ENCODE peak calls at places on chromosomes 7 and 10, in nine cellular contexts. K, P, A, U, C, F, B, X and D are unnamed samples. For H3K27me3, the result is how much of the 10 kb centered on the place peaks cover.

GRCh38 chr10:8183241-8183704 is 128.8 kb downstream of the GATA3 start:
- DNase-seq in K (no peak), P (no peak), A (no peak), U (no peak), C (no peak), F (no peak), B (peak), X (no peak), D (no peak)

GRCh38 chr10:35208536-35208935 is 81.9 kb downstream of the CREM start:
- DNase-seq in K (no peak), P (no peak), A (no peak), U (no peak), C (no peak), F (no peak), B (no peak), X (no peak), D (no peak)

GRCh38 chr7:38257350-38257677 is 16.1 kb downstream of the TARP start:
- DNase-seq in K (no peak), P (no peak), A (no peak), U (no peak), C (no peak), F (no peak), B (no peak), X (no peak), D (no peak)

GRCh38 chr10:96587255-96588059 is 645 bp upstream of the TM9SF3 start:
- DNase-seq in K (no peak), P (peak), A (peak), U (peak), C (peak), F (peak), B (no peak), X (peak), D (peak)

GRCh38 chr7:71733108-71733870 is 601.3 kb downstream of the GALNT17 start:
- DNase-seq in K (peak), P (peak), A (peak), U (peak), C (peak), F (peak), B (no peak), X (peak), D (peak)

GRCh38 chr10:117461766-117462423 is 80.7 kb upstream of the EMX2 start:
- DNase-seq in K (peak), P (no peak), A (peak), U (peak), C (no peak), F (peak), B (no peak), X (peak), D (peak)

GRCh38 chr10:44300666-44301649 is 83.9 kb downstream of the CXCL12 start:
- DNase-seq in K (no peak), P (no peak), A (peak), U (no peak), C (peak), F (no peak), B (peak), X (no peak), D (no peak)

GRCh38 chr7:22884911-22885823 is 62.5 kb upstream of the TOMM7 start:
- DNase-seq in K (no peak), P (no peak), A (no peak), U (no peak), C (no peak), F (no peak), B (peak), X (no peak), D (no peak)

GRCh38 chr7:157597562-157597961 is 260.8 kb downstream of the DNAJB6 start:
- DNase-seq in K (no peak), P (no peak), A (no peak), U (no peak), C (no peak), F (no peak), B (no peak), X (no peak), D (no peak)

GRCh38 chr7:29202651-29203069 is 8.1 kb downstream of the CHN2 start:
- DNase-seq in K (no peak), P (no peak), A (no peak), U (no peak), C (no peak), F (no peak), B (no peak), X (no peak), D (no peak)

GRCh38 chr10:24315211-24315610 is 106.3 kb downstream of the KIAA1217 start:
- DNase-seq in K (no peak), P (no peak), A (no peak), U (no peak), C (no peak), F (no peak), B (no peak), X (no peak), D (no peak)

GRCh38 chr7:33563010-33563409 is 342.3 kb upstream of the BMPER start:
- DNase-seq in K (no peak), P (no peak), A (no peak), U (no peak), C (no peak), F (no peak), B (no peak), X (no peak), D (no peak)

GRCh38 chr7:42763137-42763551 is 148.7 kb downstream of the C7orf25 start:
- DNase-seq in K (no peak), P (no peak), A (no peak), U (no peak), C (no peak), F (no peak), B (no peak), X (no peak), D (no peak)

GRCh38 chr10:116044722-116045374 is 228.2 kb downstream of the GFRA1 start:
- DNase-seq in K (no peak), P (no peak), A (no peak), U (no peak), C (no peak), F (no peak), B (no peak), X (no peak), D (no peak)

GRCh38 chr10:129715805-129716785 is 248.0 kb downstream of the EBF3 start:
- DNase-seq in K (no peak), P (no peak), A (no peak), U (no peak), C (no peak), F (no peak), B (no peak), X (no peak), D (no peak)

GRCh38 chr10:84194424-84195043 is at the start of gene CDHR1:
- DNase-seq in K (peak), P (peak), A (no peak), U (no peak), C (no peak), F (no peak), B (no peak), X (no peak), D (no peak)

GRCh38 chr7:1387261-1387660 is 72.0 kb downstream of the MICALL2 start:
- DNase-seq in K (no peak), P (no peak), A (no peak), U (no peak), C (no peak), F (no peak), B (no peak), X (no peak), D (no peak)

GRCh38 chr7:67484244-67484751 is 487.7 kb downstream of the TYW1 start:
- DNase-seq in K (no peak), P (peak), A (peak), U (peak), C (peak), F (peak), B (no peak), X (no peak), D (peak)

GRCh38 chr10:109773818-109774440 is 149.4 kb downstream of the XPNPEP1 start:
- DNase-seq in K (no peak), P (peak), A (peak), U (peak), C (no peak), F (no peak), B (no peak), X (no peak), D (no peak)

GRCh38 chr10:29980084-29980483 is 79.3 kb downstream of the JCAD start:
- DNase-seq in K (no peak), P (no peak), A (no peak), U (no peak), C (peak), F (no peak), B (no peak), X (no peak), D (no peak)

GRCh38 chr7:32890553-32891045 is 961 bp downstream of the KBTBD2 start:
- DNase-seq in K (no peak), P (peak), A (peak), U (no peak), C (no peak), F (no peak), B (peak), X (no peak), D (peak)

GRCh38 chr7:158371856-158372255 is 215.8 kb downstream of the PTPRN2 start:
- DNase-seq in K (no peak), P (no peak), A (no peak), U (no peak), C (no peak), F (no peak), B (no peak), X (no peak), D (no peak)

GRCh38 chr10:99487125-99487524 is 45.6 kb upstream of the NKX2-3 start:
- DNase-seq in K (no peak), P (no peak), A (no peak), U (no peak), C (no peak), F (no peak), B (no peak), X (no peak), D (no peak)

GRCh38 chr10:99360935-99361334 is 31.8 kb downstream of the CNNM1 start:
- DNase-seq in K (no peak), P (no peak), A (no peak), U (no peak), C (no peak), F (no peak), B (no peak), X (no peak), D (no peak)

DNA sequence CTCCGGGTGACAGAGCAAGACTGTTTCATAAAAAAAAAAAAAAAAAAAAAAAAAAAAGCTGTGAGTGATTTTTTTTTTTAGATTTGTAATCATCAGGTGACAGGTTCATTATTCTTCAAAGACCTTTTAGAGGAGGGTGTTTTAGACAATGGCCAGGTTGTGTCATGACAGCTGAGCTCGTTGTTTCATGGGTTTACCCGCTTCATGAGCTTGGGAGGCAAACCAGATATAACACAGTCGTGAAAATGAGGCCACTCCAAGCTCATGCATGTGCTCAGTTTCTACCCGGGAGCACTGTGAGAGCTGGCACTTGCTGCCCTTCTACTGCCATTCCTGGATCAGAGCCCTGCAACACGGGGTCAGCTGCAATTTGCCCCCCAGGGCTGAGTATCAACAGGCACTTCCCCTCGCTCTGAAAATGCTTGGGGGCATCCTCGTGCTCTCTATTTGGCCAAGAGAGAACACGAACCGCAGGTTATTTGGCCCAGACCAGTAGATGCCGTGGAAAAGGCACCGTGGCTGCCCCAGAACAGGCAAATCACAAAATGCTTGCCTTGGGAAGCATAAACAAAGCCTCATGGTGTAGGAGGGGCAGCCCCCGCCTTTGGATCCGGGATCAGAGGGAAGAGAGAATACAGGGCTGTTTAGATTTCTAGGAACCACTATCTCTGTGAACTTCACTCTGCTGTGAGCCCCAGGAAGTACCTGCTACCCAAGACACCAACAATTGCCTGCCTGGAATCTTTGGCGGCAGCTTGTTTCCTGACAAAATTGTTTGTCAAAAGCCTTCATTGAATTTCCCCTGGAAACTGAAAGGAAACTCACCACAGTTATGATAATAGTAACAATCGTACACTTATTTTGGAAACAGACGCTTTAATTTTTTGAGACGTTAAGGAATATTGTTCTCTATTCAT is 371.0 kb downstream of the FRMD4A start:
- DNase-seq in K (no peak), P (no peak), A (no peak), U (peak), C (no peak), F (no peak), B (no peak), X (no peak), D (no peak)
- TF ChIP-seq POLR2AphosphoS5 in K (no peak), P (no peak), A (no peak), U (no peak), C (peak), F (no peak), B (no peak), X (no peak), D (no peak)

DNA sequence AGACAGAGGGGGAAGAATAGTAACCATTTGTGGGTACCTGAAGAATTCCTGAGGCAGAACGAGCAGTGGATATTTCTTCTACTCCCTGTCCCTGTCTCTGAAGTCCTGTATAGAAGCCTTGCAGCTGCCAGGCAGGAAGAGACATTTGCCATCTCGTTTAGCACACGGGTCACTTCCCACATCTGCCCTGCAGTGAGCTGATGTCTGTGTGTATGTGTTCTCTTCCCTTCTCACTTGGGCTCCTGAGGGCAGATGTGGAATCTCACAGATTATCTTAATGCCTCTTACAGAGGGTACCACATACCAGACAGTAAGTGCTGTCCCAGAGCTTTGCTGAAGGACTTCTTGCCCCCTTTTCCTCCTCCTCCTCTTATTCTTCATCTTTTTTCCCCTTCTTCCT is 14.1 kb upstream of the TRPV6 start:
- DNase-seq in K (no peak), P (no peak), A (no peak), U (no peak), C (no peak), F (no peak), B (no peak), X (peak), D (no peak)
- H3K27me3 ChIP-seq in K (under half), P (under half), A (under half), U (under half), C (under half), F (under half), B (under half), X (under half), D (under half)

DNA sequence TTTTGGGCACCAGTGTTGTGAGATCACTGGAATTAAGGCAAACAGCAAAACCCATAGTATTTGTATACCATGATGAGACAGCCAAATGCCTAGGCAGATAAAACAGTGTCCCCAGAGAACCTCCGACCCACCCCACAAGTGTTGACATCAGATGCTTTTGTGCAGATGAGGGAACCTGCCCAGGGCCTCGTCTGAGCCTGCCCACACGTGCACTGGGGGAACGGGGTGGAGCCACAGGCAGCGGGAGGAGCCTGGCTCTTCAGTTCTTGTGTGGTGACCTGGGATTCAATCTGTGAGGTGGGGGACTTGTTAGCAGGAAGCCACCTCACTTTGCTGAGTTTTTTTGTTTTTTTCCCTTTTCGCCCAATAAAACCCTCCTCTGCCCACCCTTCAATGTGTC is 33.4 kb upstream of the OPTN start:
- DNase-seq in K (peak), P (no peak), A (no peak), U (no peak), C (no peak), F (no peak), B (no peak), X (no peak), D (no peak)
- TF ChIP-seq POLR2AphosphoS5 in K (no peak), P (no peak), A (no peak), U (no peak), C (no peak), F (no peak), B (no peak), X (no peak), D (no peak)

GRCh38 chr7:134367956-134368749 is 51.4 kb upstream of the SLC35B4 start:
- DNase-seq in K (no peak), P (no peak), A (no peak), U (no peak), C (no peak), F (no peak), B (no peak), X (no peak), D (no peak)

GRCh38 chr7:134366481-134366880 is 49.8 kb upstream of the SLC35B4 start:
- DNase-seq in K (no peak), P (no peak), A (no peak), U (no peak), C (no peak), F (no peak), B (no peak), X (no peak), D (no peak)

GRCh38 chr7:134370135-134370534 is 53.4 kb upstream of the SLC35B4 start:
- DNase-seq in K (no peak), P (no peak), A (no peak), U (no peak), C (no peak), F (no peak), B (no peak), X (no peak), D (no peak)

GRCh38 chr7:134371536-134371935 is 54.8 kb upstream of the SLC35B4 start:
- DNase-seq in K (no peak), P (no peak), A (no peak), U (no peak), C (no peak), F (no peak), B (no peak), X (no peak), D (no peak)

DNA sequence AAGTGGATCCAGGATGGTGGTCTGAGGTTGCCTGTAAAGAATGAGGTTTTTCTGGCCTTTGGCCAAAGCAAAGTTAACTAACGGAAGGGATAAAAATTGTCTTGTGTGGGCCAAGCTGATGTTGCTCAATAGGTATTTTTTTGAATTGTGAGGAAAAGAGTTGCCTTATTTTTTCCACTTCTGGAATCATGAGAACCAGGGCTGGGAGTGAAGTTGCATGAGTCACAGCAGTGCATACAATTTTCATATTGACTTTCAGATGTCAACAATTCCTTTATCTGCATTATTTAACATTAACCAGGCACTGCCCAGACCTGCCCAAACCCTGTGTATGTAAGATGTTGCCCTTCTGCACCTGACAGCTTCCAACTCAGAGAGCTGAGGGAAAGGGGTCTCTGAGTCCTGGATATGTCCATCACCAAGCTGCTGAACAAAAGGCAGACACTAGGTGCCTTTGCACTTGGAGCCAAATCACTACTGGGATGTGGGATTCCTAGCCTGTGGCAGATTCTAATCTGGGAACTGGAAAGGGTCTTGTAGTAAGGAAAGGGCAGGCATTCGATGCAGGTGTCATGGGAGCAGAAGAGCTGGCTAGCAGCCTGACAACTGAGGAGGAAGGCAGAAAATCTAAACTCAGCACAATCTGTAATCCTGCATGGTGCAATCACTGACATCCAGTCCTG is 52.3 kb upstream of the SLC35B4 start:
- DNase-seq in K (no peak), P (no peak), A (no peak), U (peak), C (peak), F (no peak), B (no peak), X (no peak), D (peak)
- H3K27me3 ChIP-seq in K (under half), P (under half), A (under half), U (under half), C (under half), F (under half), B (under half), X (under half), D (under half)

GRCh38 chr7:101134399-101134980 is 7.6 kb downstream of the SERPINE1 start:
- DNase-seq in K (no peak), P (no peak), A (no peak), U (peak), C (no peak), F (no peak), B (no peak), X (no peak), D (no peak)

GRCh38 chr7:101140746-101141382 is 13.4 kb upstream of the AP1S1 start:
- DNase-seq in K (no peak), P (no peak), A (no peak), U (no peak), C (no peak), F (no peak), B (no peak), X (no peak), D (no peak)

GRCh38 chr7:101140339-101140699 is 13.4 kb downstream of the SERPINE1 start:
- DNase-seq in K (no peak), P (peak), A (no peak), U (peak), C (no peak), F (no peak), B (no peak), X (no peak), D (no peak)

GRCh38 chr7:101137651-101138148 is 10.8 kb downstream of the SERPINE1 start:
- DNase-seq in K (no peak), P (no peak), A (no peak), U (no peak), C (no peak), F (no peak), B (no peak), X (no peak), D (no peak)

DNA sequence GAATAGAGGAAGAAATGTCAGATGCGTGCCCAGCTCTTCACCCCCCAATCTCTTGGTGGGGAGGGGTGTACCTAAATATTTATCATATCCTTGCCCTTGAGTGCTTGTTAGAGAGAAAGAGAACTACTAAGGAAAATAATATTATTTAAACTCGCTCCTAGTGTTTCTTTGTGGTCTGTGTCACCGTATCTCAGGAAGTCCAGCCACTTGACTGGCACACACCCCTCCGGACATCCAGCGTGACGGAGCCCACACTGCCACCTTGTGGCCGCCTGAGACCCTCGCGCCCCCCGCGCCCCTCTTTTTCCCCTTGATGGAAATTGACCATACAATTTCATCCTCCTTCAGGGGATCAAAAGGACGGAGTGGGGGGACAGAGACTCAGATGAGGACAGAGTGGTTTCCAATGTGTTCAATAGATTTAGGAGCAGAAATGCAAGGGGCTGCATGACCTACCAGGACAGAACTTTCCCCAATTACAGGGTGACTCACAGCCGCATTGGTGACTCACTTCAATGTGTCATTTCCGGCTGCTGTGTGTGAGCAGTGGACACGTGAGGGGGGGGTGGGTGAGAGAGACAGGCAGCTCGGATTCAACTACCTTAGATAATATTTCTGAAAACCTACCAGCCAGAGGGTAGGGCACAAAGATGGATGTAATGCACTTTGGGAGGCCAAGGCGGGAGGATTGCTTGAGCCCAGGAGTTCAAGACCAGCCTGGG is 11.4 kb downstream of the SERPINE1 start:
- DNase-seq in K (peak), P (peak), A (peak), U (peak), C (peak), F (peak), B (peak), X (peak), D (peak)
- TF ChIP-seq POLR2AphosphoS5 in K (peak), P (no peak), A (peak), U (peak), C (no peak), F (peak), B (peak), X (no peak), D (peak)

GRCh38 chr7:40092152-40092551 is 42.3 kb downstream of the MPLKIP start:
- DNase-seq in K (no peak), P (no peak), A (no peak), U (no peak), C (no peak), F (no peak), B (no peak), X (no peak), D (no peak)
- H3K27me3 ChIP-seq in K (under half), P (under half), A (under half), U (under half), C (under half), F (under half), B (under half), X (under half), D (under half)